ENCODE peak calls at places on chromosomes 6 and 20, in seven cellular contexts. One of them, this sample, is unnamed.
A peak's percentile ranks its signal among the peaks of the same experiment; 100 is the strongest.

GRCh38 chr20:37911838-37912273 is 8.9 kb downstream of the VSTM2L start:
- DNase-seq in NCI-H2029: no peak
- DNase-seq in NCI-H1105: peak; percentile 21
- DNase-seq in CD8-positive, alpha-beta T cell: no peak
- DNase-seq in germinal center: no peak
- DNase-seq in GM12865: peak; percentile 47
- DNase-seq in kidney tubule cell: no peak
- DNase-seq in this sample: no peak

GRCh38 chr6:138430361-138431145 is 26.5 kb downstream of the HEBP2 start:
- DNase-seq in NCI-H2029: no peak
- DNase-seq in NCI-H1105: no peak
- DNase-seq in CD8-positive, alpha-beta T cell: no peak
- DNase-seq in germinal center: no peak
- DNase-seq in GM12865: no peak
- DNase-seq in kidney tubule cell: no peak
- DNase-seq in this sample: no peak

GRCh38 chr6:30712441-30712840 is 4.6 kb downstream of the MDC1 start:
- DNase-seq in NCI-H2029: no peak
- DNase-seq in NCI-H1105: no peak
- DNase-seq in CD8-positive, alpha-beta T cell: no peak
- DNase-seq in germinal center: no peak
- DNase-seq in GM12865: no peak
- DNase-seq in kidney tubule cell: no peak
- DNase-seq in this sample: no peak

GRCh38 chr6:62150048-62150663 is 135.9 kb downstream of the KHDRBS2 start:
- DNase-seq in NCI-H2029: peak; percentile 4
- DNase-seq in NCI-H1105: peak; percentile 14
- DNase-seq in CD8-positive, alpha-beta T cell: no peak
- DNase-seq in germinal center: peak; percentile 7
- DNase-seq in GM12865: peak; percentile 43
- DNase-seq in kidney tubule cell: peak; percentile 49
- DNase-seq in this sample: peak; percentile 37

GRCh38 chr20:33689973-33690372 is 3.8 kb upstream of the E2F1 start:
- DNase-seq in NCI-H2029: no peak
- DNase-seq in NCI-H1105: no peak
- DNase-seq in CD8-positive, alpha-beta T cell: peak; percentile 81
- DNase-seq in germinal center: no peak
- DNase-seq in GM12865: no peak
- DNase-seq in kidney tubule cell: no peak
- DNase-seq in this sample: peak; percentile 8

GRCh38 chr20:38523697-38524096 is 51.1 kb downstream of the RALGAPB start:
- DNase-seq in NCI-H2029: no peak
- DNase-seq in NCI-H1105: no peak
- DNase-seq in CD8-positive, alpha-beta T cell: no peak
- DNase-seq in germinal center: no peak
- DNase-seq in GM12865: no peak
- DNase-seq in kidney tubule cell: peak; percentile 43
- DNase-seq in this sample: no peak

GRCh38 chr6:11969092-11969491 is 43.0 kb upstream of the HIVEP1 start:
- DNase-seq in NCI-H2029: no peak
- DNase-seq in NCI-H1105: no peak
- DNase-seq in CD8-positive, alpha-beta T cell: no peak
- DNase-seq in germinal center: no peak
- DNase-seq in GM12865: no peak
- DNase-seq in kidney tubule cell: peak; percentile 4
- DNase-seq in this sample: no peak

GRCh38 chr6:33050013-33050800 is 23.2 kb downstream of the HLA-DPA1 start:
- DNase-seq in NCI-H2029: no peak
- DNase-seq in NCI-H1105: peak; percentile 2
- DNase-seq in CD8-positive, alpha-beta T cell: no peak
- DNase-seq in germinal center: no peak
- DNase-seq in GM12865: no peak
- DNase-seq in kidney tubule cell: no peak
- DNase-seq in this sample: no peak

GRCh38 chr20:63348828-63349515 is 12.2 kb downstream of the CHRNA4 start:
- DNase-seq in NCI-H2029: no peak
- DNase-seq in NCI-H1105: no peak
- DNase-seq in CD8-positive, alpha-beta T cell: no peak
- DNase-seq in germinal center: no peak
- DNase-seq in GM12865: no peak
- DNase-seq in kidney tubule cell: no peak
- DNase-seq in this sample: no peak

GRCh38 chr6:66307490-66307889 is 600.5 kb upstream of the EYS start:
- DNase-seq in NCI-H2029: no peak
- DNase-seq in NCI-H1105: no peak
- DNase-seq in CD8-positive, alpha-beta T cell: no peak
- DNase-seq in germinal center: no peak
- DNase-seq in GM12865: no peak
- DNase-seq in kidney tubule cell: no peak
- DNase-seq in this sample: peak; percentile 9

GRCh38 chr6:15888798-15889772 is 226.3 kb upstream of the DTNBP1 start:
- DNase-seq in NCI-H2029: no peak
- DNase-seq in NCI-H1105: no peak
- DNase-seq in CD8-positive, alpha-beta T cell: no peak
- DNase-seq in germinal center: no peak
- DNase-seq in GM12865: no peak
- DNase-seq in kidney tubule cell: no peak
- DNase-seq in this sample: no peak

GRCh38 chr6:79949235-79949634 is 1.9 kb upstream of the ELOVL4 start:
- DNase-seq in NCI-H2029: peak; percentile 92
- DNase-seq in NCI-H1105: peak; percentile 84
- DNase-seq in CD8-positive, alpha-beta T cell: peak; percentile 57
- DNase-seq in germinal center: peak; percentile 23
- DNase-seq in GM12865: peak; percentile 91
- DNase-seq in kidney tubule cell: peak; percentile 78
- DNase-seq in this sample: peak; percentile 35

GRCh38 chr6:34463299-34463698 is 2.6 kb upstream of the PACSIN1 start:
- DNase-seq in NCI-H2029: no peak
- DNase-seq in NCI-H1105: no peak
- DNase-seq in CD8-positive, alpha-beta T cell: no peak
- DNase-seq in germinal center: no peak
- DNase-seq in GM12865: no peak
- DNase-seq in kidney tubule cell: no peak
- DNase-seq in this sample: no peak

GRCh38 chr6:21354805-21355238 is 238.7 kb upstream of the SOX4 start:
- DNase-seq in NCI-H2029: no peak
- DNase-seq in NCI-H1105: no peak
- DNase-seq in CD8-positive, alpha-beta T cell: no peak
- DNase-seq in germinal center: no peak
- DNase-seq in GM12865: peak; percentile 42
- DNase-seq in kidney tubule cell: no peak
- DNase-seq in this sample: no peak

GRCh38 chr20:18811186-18811585 is 2.4 kb upstream of the SCP2D1 start:
- DNase-seq in NCI-H2029: no peak
- DNase-seq in NCI-H1105: no peak
- DNase-seq in CD8-positive, alpha-beta T cell: no peak
- DNase-seq in germinal center: no peak
- DNase-seq in GM12865: no peak
- DNase-seq in kidney tubule cell: no peak
- DNase-seq in this sample: no peak

GRCh38 chr6:112298021-112298745 is 43.8 kb upstream of the LAMA4 start:
- DNase-seq in NCI-H2029: no peak
- DNase-seq in NCI-H1105: no peak
- DNase-seq in CD8-positive, alpha-beta T cell: no peak
- DNase-seq in germinal center: no peak
- DNase-seq in GM12865: no peak
- DNase-seq in kidney tubule cell: peak; percentile 63
- DNase-seq in this sample: peak; percentile 62

GRCh38 chr20:47345214-47345613 is 11.3 kb downstream of the ZMYND8 start:
- DNase-seq in NCI-H2029: no peak
- DNase-seq in NCI-H1105: no peak
- DNase-seq in CD8-positive, alpha-beta T cell: no peak
- DNase-seq in germinal center: no peak
- DNase-seq in GM12865: no peak
- DNase-seq in kidney tubule cell: no peak
- DNase-seq in this sample: no peak

GRCh38 chr20:48850257-48850656 is 22.5 kb upstream of the PREX1 start:
- DNase-seq in NCI-H2029: no peak
- DNase-seq in NCI-H1105: peak; percentile 12
- DNase-seq in CD8-positive, alpha-beta T cell: no peak
- DNase-seq in germinal center: no peak
- DNase-seq in GM12865: no peak
- DNase-seq in kidney tubule cell: no peak
- DNase-seq in this sample: no peak

GRCh38 chr6:110874880-110875547 is 429 bp downstream of the AMD1 start:
- DNase-seq in NCI-H2029: peak; percentile 18
- DNase-seq in NCI-H1105: peak; percentile 54
- DNase-seq in CD8-positive, alpha-beta T cell: peak; percentile 82
- DNase-seq in germinal center: peak; percentile 36
- DNase-seq in GM12865: peak; percentile 60
- DNase-seq in kidney tubule cell: no peak
- DNase-seq in this sample: peak; percentile 48

GRCh38 chr6:35178932-35179832 is 34.6 kb upstream of the SCUBE3 start:
- DNase-seq in NCI-H2029: no peak
- DNase-seq in NCI-H1105: no peak
- DNase-seq in CD8-positive, alpha-beta T cell: no peak
- DNase-seq in germinal center: no peak
- DNase-seq in GM12865: peak; percentile 73
- DNase-seq in kidney tubule cell: no peak
- DNase-seq in this sample: no peak

GRCh38 chr6:34616230-34616591 is 60.1 kb upstream of the SPDEF start:
- DNase-seq in NCI-H2029: no peak
- DNase-seq in NCI-H1105: no peak
- DNase-seq in CD8-positive, alpha-beta T cell: no peak
- DNase-seq in germinal center: no peak
- DNase-seq in GM12865: no peak
- DNase-seq in kidney tubule cell: no peak
- DNase-seq in this sample: no peak

GRCh38 chr6:72464791-72465691 is 156.8 kb upstream of the KCNQ5 start:
- DNase-seq in NCI-H2029: no peak
- DNase-seq in NCI-H1105: no peak
- DNase-seq in CD8-positive, alpha-beta T cell: no peak
- DNase-seq in germinal center: no peak
- DNase-seq in GM12865: no peak
- DNase-seq in kidney tubule cell: peak; percentile 69
- DNase-seq in this sample: peak; percentile 1

GRCh38 chr20:50467618-50468373 is 42.4 kb upstream of the PTPN1 start:
- DNase-seq in NCI-H2029: no peak
- DNase-seq in NCI-H1105: peak; percentile 16
- DNase-seq in CD8-positive, alpha-beta T cell: no peak
- DNase-seq in germinal center: peak; percentile 39
- DNase-seq in GM12865: peak; percentile 59
- DNase-seq in kidney tubule cell: no peak
- DNase-seq in this sample: peak; percentile 47

GRCh38 chr6:27668442-27669275 is 195.8 kb upstream of the ZNF184 start:
- DNase-seq in NCI-H2029: no peak
- DNase-seq in NCI-H1105: peak; percentile 83
- DNase-seq in CD8-positive, alpha-beta T cell: no peak
- DNase-seq in germinal center: no peak
- DNase-seq in GM12865: peak; percentile 89
- DNase-seq in kidney tubule cell: peak; percentile 91
- DNase-seq in this sample: peak; percentile 83

GRCh38 chr20:19012671-19013070 is 199.1 kb downstream of the SCP2D1 start:
- DNase-seq in NCI-H2029: no peak
- DNase-seq in NCI-H1105: no peak
- DNase-seq in CD8-positive, alpha-beta T cell: peak; percentile 17
- DNase-seq in germinal center: no peak
- DNase-seq in GM12865: no peak
- DNase-seq in kidney tubule cell: no peak
- DNase-seq in this sample: no peak

GRCh38 chr6:35161776-35162607 is 20.9 kb upstream of the TCP11 start:
- DNase-seq in NCI-H2029: no peak
- DNase-seq in NCI-H1105: no peak
- DNase-seq in CD8-positive, alpha-beta T cell: no peak
- DNase-seq in germinal center: no peak
- DNase-seq in GM12865: no peak
- DNase-seq in kidney tubule cell: no peak
- DNase-seq in this sample: no peak

GRCh38 chr6:127550403-127550802 is 26.6 kb upstream of the C6orf58 start:
- DNase-seq in NCI-H2029: no peak
- DNase-seq in NCI-H1105: no peak
- DNase-seq in CD8-positive, alpha-beta T cell: no peak
- DNase-seq in germinal center: no peak
- DNase-seq in GM12865: no peak
- DNase-seq in kidney tubule cell: peak; percentile 69
- DNase-seq in this sample: peak; percentile 68

GRCh38 chr6:20353134-20353533 is 48.5 kb upstream of the E2F3 start:
- DNase-seq in NCI-H2029: no peak
- DNase-seq in NCI-H1105: no peak
- DNase-seq in CD8-positive, alpha-beta T cell: no peak
- DNase-seq in germinal center: no peak
- DNase-seq in GM12865: no peak
- DNase-seq in kidney tubule cell: no peak
- DNase-seq in this sample: no peak

GRCh38 chr20:49381558-49382493 is 100.6 kb downstream of the KCNB1 start:
- DNase-seq in NCI-H2029: peak; percentile 13
- DNase-seq in NCI-H1105: peak; percentile 91
- DNase-seq in CD8-positive, alpha-beta T cell: no peak
- DNase-seq in germinal center: no peak
- DNase-seq in GM12865: no peak
- DNase-seq in kidney tubule cell: no peak
- DNase-seq in this sample: no peak

GRCh38 chr6:56065408-56065807 is 182.0 kb downstream of the COL21A1 start:
- DNase-seq in NCI-H2029: no peak
- DNase-seq in NCI-H1105: no peak
- DNase-seq in CD8-positive, alpha-beta T cell: no peak
- DNase-seq in germinal center: no peak
- DNase-seq in GM12865: no peak
- DNase-seq in kidney tubule cell: peak; percentile 32
- DNase-seq in this sample: no peak